ENCODE peak calls at places on chromosomes 4 and X, in nine cellular contexts. F, K, E, Q, L, V, O, X and I are unnamed samples.

GRCh38 chr4:23835814-23836478 is 53.9 kb downstream of the PPARGC1A start:
- DNase-seq in F (no peak), K (no peak), E (no peak), Q (no peak), L (no peak), V (no peak), O (no peak), X (no peak), I (no peak)

GRCh38 chr4:80911458-80911857 is 119.0 kb upstream of the BMP3 start:
- DNase-seq in F (no peak), K (no peak), E (no peak), Q (no peak), L (no peak), V (no peak), O (no peak), X (no peak), I (no peak)

GRCh38 chr4:71132486-71132885 is 139.0 kb downstream of the DCK start:
- DNase-seq in F (no peak), K (no peak), E (no peak), Q (no peak), L (no peak), V (no peak), O (no peak), X (no peak), I (no peak)

GRCh38 chrX:48968377-48968776 is 3.3 kb downstream of the KCND1 start:
- DNase-seq in F (no peak), K (no peak), E (no peak), Q (no peak), L (no peak), V (no peak), O (no peak), X (no peak), I (no peak)

GRCh38 chrX:13482764-13483552 is 86.4 kb upstream of the EGFL6 start:
- DNase-seq in F (no peak), K (no peak), E (no peak), Q (no peak), L (no peak), V (no peak), O (no peak), X (no peak), I (no peak)

GRCh38 chr4:5478116-5478515 is 230.2 kb downstream of the EVC2 start:
- DNase-seq in F (no peak), K (no peak), E (no peak), Q (no peak), L (no peak), V (no peak), O (no peak), X (no peak), I (no peak)

GRCh38 chrX:140701480-140701879 is 8.1 kb upstream of the LINC00632 start:
- DNase-seq in F (peak; percentile 58), K (no peak), E (no peak), Q (no peak), L (no peak), V (peak; percentile 12), O (no peak), X (no peak), I (no peak)

GRCh38 chr4:109205186-109205585 is 97.3 kb downstream of the COL25A1 start:
- DNase-seq in F (no peak), K (no peak), E (no peak), Q (no peak), L (no peak), V (no peak), O (no peak), X (no peak), I (no peak)

GRCh38 chr4:176137626-176138025 is 57.8 kb downstream of the SPATA4 start:
- DNase-seq in F (peak; percentile 53), K (no peak), E (no peak), Q (no peak), L (peak; percentile 2), V (peak; percentile 46), O (no peak), X (no peak), I (no peak)

GRCh38 chrX:40383360-40383759 is 197.4 kb upstream of the ATP6AP2 start:
- DNase-seq in F (no peak), K (no peak), E (no peak), Q (no peak), L (no peak), V (no peak), O (no peak), X (no peak), I (no peak)

GRCh38 chrX:101550362-101550761 is at the start of gene ARMCX1:
- DNase-seq in F (no peak), K (peak; percentile 43), E (peak; percentile 77), Q (peak; percentile 67), L (peak; percentile 41), V (peak; percentile 67), O (peak; percentile 76), X (peak; percentile 88), I (peak; percentile 74)

GRCh38 chr4:110128092-110128989 is 70.1 kb downstream of the ELOVL6 start:
- DNase-seq in F (no peak), K (no peak), E (no peak), Q (no peak), L (peak; percentile 90), V (no peak), O (no peak), X (no peak), I (no peak)

GRCh38 chrX:22097295-22097694 is 65.2 kb downstream of the PHEX start:
- DNase-seq in F (peak; percentile 87), K (no peak), E (no peak), Q (no peak), L (peak; percentile 61), V (peak; percentile 79), O (no peak), X (peak; percentile 22), I (no peak)

DNA sequence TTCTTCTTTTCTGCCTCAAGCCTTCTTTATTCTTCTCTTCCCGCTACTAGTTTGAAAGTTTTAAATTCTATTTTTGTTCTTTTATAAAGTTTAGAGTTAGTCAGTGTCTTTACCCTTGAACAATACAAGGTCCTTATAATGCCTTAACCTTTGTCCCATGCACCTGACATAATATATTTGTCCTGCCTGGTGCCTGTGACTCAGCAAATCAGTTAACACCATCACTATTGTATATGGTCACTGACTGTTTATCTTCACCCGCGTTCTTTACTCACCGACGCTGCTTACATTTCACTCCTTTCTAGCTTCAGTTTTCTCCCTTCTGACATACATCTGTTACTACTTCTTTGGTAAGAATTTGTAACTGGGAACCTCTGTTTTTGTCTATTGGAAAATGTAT is 5.7 kb downstream of the SMIM20 start:
- DNase-seq in F (no peak), K (no peak), E (no peak), Q (no peak), L (no peak), V (no peak), O (no peak), X (no peak), I (no peak)
- H3K27ac ChIP-seq in F (no peak overlapping the region), K (no peak overlapping the region), E (no peak overlapping the region), Q (no peak overlapping the region), L (no peak overlapping the region), V (no peak overlapping the region), O (no peak overlapping the region), X (no peak overlapping the region), I (no peak overlapping the region)

GRCh38 chrX:123454712-123455431 is 270.8 kb downstream of the GRIA3 start:
- DNase-seq in F (no peak), K (no peak), E (no peak), Q (no peak), L (no peak), V (no peak), O (no peak), X (no peak), I (no peak)

GRCh38 chrX:123455693-123456092 is 271.6 kb downstream of the GRIA3 start:
- DNase-seq in F (no peak), K (no peak), E (no peak), Q (no peak), L (no peak), V (no peak), O (no peak), X (no peak), I (no peak)

DNA sequence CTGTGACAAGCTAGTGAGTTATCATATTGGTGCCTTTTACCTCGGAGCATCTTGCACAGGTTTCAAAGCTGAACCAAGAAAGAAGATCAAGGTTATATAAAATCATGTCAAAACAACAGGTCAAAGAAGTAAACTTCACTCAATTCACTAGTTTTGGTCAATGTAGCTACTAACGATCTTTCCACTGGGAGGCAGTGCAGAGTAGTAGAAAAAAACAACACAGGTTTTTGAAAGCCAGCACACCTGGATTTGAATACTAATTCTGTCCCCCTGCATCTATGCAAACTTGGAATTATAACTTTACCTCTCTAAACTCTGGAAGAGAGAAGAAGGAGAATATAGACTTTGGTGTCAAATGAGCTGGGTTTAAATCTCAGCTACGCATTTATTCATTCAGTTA is 266.1 kb downstream of the GRIA3 start:
- DNase-seq in F (peak; percentile 50), K (no peak), E (no peak), Q (no peak), L (no peak), V (no peak), O (no peak), X (no peak), I (no peak)
- TF ChIP-seq CTCF in F (peak; percentile 71), K (no peak), E (peak; percentile 21), Q (no peak), L (peak; percentile 44), V (peak; percentile 30), O (no peak), X (no peak), I (peak; percentile 39)

DNA sequence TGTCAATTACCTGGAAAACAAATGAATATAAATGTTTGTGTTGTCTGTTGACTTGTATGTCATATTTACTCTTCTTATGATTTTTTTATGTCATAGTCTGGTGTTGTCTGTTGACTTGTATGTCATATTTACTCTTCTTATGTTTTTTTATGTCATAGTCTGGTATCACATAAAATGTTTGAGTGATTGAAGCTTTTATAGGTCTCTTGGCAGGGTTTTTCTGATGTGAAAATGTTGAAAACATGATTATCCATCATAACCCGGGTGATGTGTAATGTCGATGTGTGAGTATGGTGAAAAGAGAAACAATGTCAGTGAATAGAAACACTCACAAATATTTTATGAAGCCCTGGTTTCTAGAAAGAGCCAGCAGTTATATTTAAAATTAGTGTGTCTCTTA is 335.7 kb downstream of the BMPR1B start:
- DNase-seq in F (no peak), K (no peak), E (no peak), Q (no peak), L (no peak), V (no peak), O (no peak), X (no peak), I (no peak)
- H3K27ac ChIP-seq in F (peak overlapping the region; percentile 97), K (no peak overlapping the region), E (no peak overlapping the region), Q (no peak overlapping the region), L (no peak overlapping the region), V (no peak overlapping the region), O (no peak overlapping the region), X (no peak overlapping the region), I (no peak overlapping the region)

DNA sequence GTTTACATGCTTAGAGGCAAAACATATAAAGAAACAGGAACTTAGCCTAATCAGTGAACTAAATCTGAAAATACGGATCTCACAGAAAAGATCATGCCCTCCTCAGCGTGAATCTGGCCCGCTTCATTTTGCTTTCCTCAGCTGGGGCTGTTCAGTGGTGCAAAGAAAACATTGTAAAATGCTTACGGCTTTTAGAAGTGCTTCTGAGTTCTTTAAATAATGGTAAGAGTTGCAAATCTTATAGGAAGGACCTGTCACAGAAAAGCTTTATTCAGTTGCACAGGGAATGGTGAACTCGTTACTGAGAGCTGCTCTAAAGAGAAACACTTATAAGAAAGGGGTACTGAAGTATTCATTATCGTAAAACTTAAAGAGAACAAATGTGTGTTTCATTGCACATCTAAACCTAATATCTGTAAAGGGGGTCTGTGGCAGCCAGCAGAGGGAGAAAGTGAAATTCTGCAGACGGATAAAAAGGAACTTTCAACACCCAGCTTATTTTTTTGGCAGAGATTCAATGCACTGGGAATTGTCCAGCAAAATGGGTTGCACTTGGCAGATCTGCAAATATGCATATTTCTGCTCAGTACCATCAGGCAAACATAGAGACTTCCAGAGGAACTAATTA is 139.2 kb upstream of the ANK2 start:
- DNase-seq in F (peak; percentile 9), K (no peak), E (peak; percentile 11), Q (no peak), L (no peak), V (peak; percentile 60), O (peak; percentile 23), X (no peak), I (no peak)
- TF ChIP-seq CTCF in F (no peak), K (no peak), E (peak; percentile 10), Q (no peak), L (no peak), V (no peak), O (no peak), X (peak; percentile 22), I (no peak)